ENCODE peak calls at places on chromosomes 4 and X, in nine cellular contexts. U is SK-N-SH, X is upper lobe of right lung, H is BE2C, C is AG09309, B is adrenal gland, S is uterus, T is GM23248, W is pancreas. Z is an unnamed sample.

GRCh38 chrX:112816908-112817307 is 23.7 kb downstream of the AMOT start:
- DNase-seq in U (no peak), X (no peak), H (no peak), C (no peak), B (no peak), S (no peak), T (no peak), W (no peak), Z (no peak)

GRCh38 chrX:119791437-119792231 is at the start of gene RPL39:
- DNase-seq in U (peak), X (peak), H (peak), C (peak), B (peak), S (peak), T (peak), W (peak), Z (peak)

GRCh38 chr4:153024466-153024865 is 88.3 kb downstream of the FHDC1 start:
- DNase-seq in U (no peak), X (no peak), H (no peak), C (no peak), B (no peak), S (no peak), T (no peak), W (no peak), Z (no peak)

GRCh38 chrX:131288738-131289511 is at the start of gene IGSF1:
- DNase-seq in U (peak), X (no peak), H (peak), C (no peak), B (peak), S (peak), T (peak), W (no peak), Z (peak)

GRCh38 chr4:76457885-76458284 is 22.9 kb downstream of the SHROOM3 start:
- DNase-seq in U (no peak), X (no peak), H (no peak), C (no peak), B (no peak), S (no peak), T (no peak), W (no peak), Z (no peak)

GRCh38 chr4:5895287-5895686 is 2.4 kb upstream of the CRMP1 start:
- DNase-seq in U (no peak), X (no peak), H (no peak), C (no peak), B (no peak), S (no peak), T (no peak), W (no peak), Z (no peak)

GRCh38 chr4:140151700-140152014 is 2.3 kb downstream of the MAML3 start:
- DNase-seq in U (peak), X (peak), H (peak), C (no peak), B (peak), S (peak), T (peak), W (peak), Z (no peak)

GRCh38 chr4:82661601-82662000 is 99.8 kb upstream of the TMEM150C start:
- DNase-seq in U (no peak), X (no peak), H (no peak), C (no peak), B (no peak), S (no peak), T (no peak), W (no peak), Z (no peak)

GRCh38 chrX:97563531-97564133 is 679.9 kb downstream of the RPA4 start:
- DNase-seq in U (no peak), X (no peak), H (no peak), C (peak), B (peak), S (peak), T (peak), W (no peak), Z (peak)

GRCh38 chr4:151908734-151909497 is 148.1 kb upstream of the GATB start:
- DNase-seq in U (no peak), X (no peak), H (no peak), C (no peak), B (no peak), S (no peak), T (no peak), W (no peak), Z (no peak)

GRCh38 chrX:102712216-102712966 is at the start of gene GPRASP2:
- DNase-seq in U (peak), X (peak), H (peak), C (no peak), B (peak), S (peak), T (peak), W (peak), Z (no peak)

GRCh38 chr4:177558995-177559394 is 116.8 kb upstream of the AGA start:
- DNase-seq in U (no peak), X (no peak), H (no peak), C (no peak), B (no peak), S (no peak), T (no peak), W (no peak), Z (no peak)

GRCh38 chr4:24211821-24212220 is 322.0 kb upstream of the PPARGC1A start:
- DNase-seq in U (no peak), X (no peak), H (no peak), C (peak), B (no peak), S (no peak), T (peak), W (no peak), Z (no peak)

GRCh38 chr4:47913858-47914218 is 545 bp downstream of the NFXL1 start:
- DNase-seq in U (no peak), X (peak), H (peak), C (no peak), B (peak), S (peak), T (peak), W (peak), Z (no peak)

GRCh38 chr4:71833175-71833900 is 49.5 kb upstream of the GC start:
- DNase-seq in U (no peak), X (peak), H (no peak), C (no peak), B (no peak), S (no peak), T (no peak), W (no peak), Z (no peak)

GRCh38 chrX:1910207-1910470 is 295.3 kb downstream of the ASMT start:
- DNase-seq in U (no peak), X (no peak), H (no peak), C (no peak), B (no peak), S (no peak), T (no peak), W (no peak), Z (no peak)

GRCh38 chr4:88356771-88357170 is 21.9 kb upstream of the HERC6 start:
- DNase-seq in U (no peak), X (no peak), H (no peak), C (no peak), B (no peak), S (no peak), T (peak), W (no peak), Z (no peak)

GRCh38 chrX:103453655-103454054 is 65.6 kb downstream of the RAB40A start:
- DNase-seq in U (no peak), X (no peak), H (no peak), C (peak), B (no peak), S (no peak), T (peak), W (no peak), Z (peak)

GRCh38 chrX:18833071-18833731 is 125.8 kb downstream of the PPEF1 start:
- DNase-seq in U (peak), X (no peak), H (peak), C (peak), B (peak), S (peak), T (peak), W (no peak), Z (no peak)

GRCh38 chr4:176534566-176534965 is 214.8 kb downstream of the SPCS3 start:
- DNase-seq in U (no peak), X (no peak), H (no peak), C (peak), B (no peak), S (no peak), T (peak), W (no peak), Z (peak)

GRCh38 chrX:68851082-68851481 is 22.3 kb downstream of the EFNB1 start:
- DNase-seq in U (peak), X (no peak), H (peak), C (no peak), B (no peak), S (no peak), T (no peak), W (no peak), Z (no peak)

GRCh38 chr4:17511041-17511949 is 595 bp downstream of the QDPR start:
- DNase-seq in U (peak), X (peak), H (peak), C (no peak), B (peak), S (peak), T (peak), W (no peak), Z (no peak)

GRCh38 chr4:64584981-64585557 is 175.8 kb upstream of the TECRL start:
- DNase-seq in U (peak), X (no peak), H (peak), C (no peak), B (no peak), S (no peak), T (peak), W (no peak), Z (no peak)

GRCh38 chrX:129831486-129831885 is 12.2 kb downstream of the ZDHHC9 start:
- DNase-seq in U (no peak), X (no peak), H (no peak), C (no peak), B (no peak), S (no peak), T (peak), W (no peak), Z (no peak)

GRCh38 chr4:581753-582361 is 5.8 kb upstream of the TMEM271 start:
- DNase-seq in U (no peak), X (no peak), H (no peak), C (no peak), B (no peak), S (no peak), T (no peak), W (no peak), Z (no peak)

GRCh38 chr4:31045151-31045550 is 325.0 kb downstream of the PCDH7 start:
- DNase-seq in U (no peak), X (no peak), H (no peak), C (no peak), B (no peak), S (no peak), T (no peak), W (no peak), Z (no peak)

GRCh38 chr4:67019670-67020069 is 525.6 kb downstream of the CENPC start:
- DNase-seq in U (no peak), X (no peak), H (no peak), C (no peak), B (no peak), S (no peak), T (no peak), W (no peak), Z (no peak)

GRCh38 chr4:105343523-105343931 is 130.3 kb downstream of the PPA2 start:
- DNase-seq in U (peak), X (no peak), H (no peak), C (no peak), B (no peak), S (no peak), T (peak), W (no peak), Z (no peak)

GRCh38 chr4:159455675-159456235 is 352.9 kb downstream of the RAPGEF2 start:
- DNase-seq in U (peak), X (no peak), H (peak), C (no peak), B (peak), S (no peak), T (peak), W (no peak), Z (no peak)

GRCh38 chr4:87497141-87497540 is 32.0 kb downstream of the SPARCL1 start:
- DNase-seq in U (no peak), X (no peak), H (no peak), C (no peak), B (no peak), S (no peak), T (no peak), W (no peak), Z (no peak)

GRCh38 chr4:46196086-46196485 is 72.2 kb upstream of the GABRG1 start:
- DNase-seq in U (no peak), X (no peak), H (no peak), C (no peak), B (no peak), S (no peak), T (no peak), W (no peak), Z (no peak)

GRCh38 chrX:30918480-30918879 is 29.4 kb upstream of the TAB3 start:
- DNase-seq in U (no peak), X (no peak), H (no peak), C (no peak), B (no peak), S (no peak), T (no peak), W (no peak), Z (no peak)

GRCh38 chr4:88964450-88964849 is 92.5 kb downstream of the FAM13A start:
- DNase-seq in U (no peak), X (no peak), H (no peak), C (no peak), B (no peak), S (no peak), T (peak), W (no peak), Z (no peak)

GRCh38 chr4:102339018-102339417 is 6.3 kb downstream of the SLC39A8 start:
- DNase-seq in U (no peak), X (no peak), H (no peak), C (no peak), B (no peak), S (no peak), T (no peak), W (no peak), Z (no peak)

GRCh38 chrX:115408736-115409390 is 119.3 kb downstream of the LUZP4 start:
- DNase-seq in U (no peak), X (no peak), H (no peak), C (peak), B (no peak), S (no peak), T (peak), W (no peak), Z (no peak)

GRCh38 chr4:576991-577498 is 950 bp upstream of the TMEM271 start:
- DNase-seq in U (peak), X (no peak), H (no peak), C (no peak), B (no peak), S (no peak), T (peak), W (no peak), Z (no peak)

GRCh38 chr4:182085051-182085480 is 158.1 kb upstream of the TENM3 start:
- DNase-seq in U (no peak), X (no peak), H (no peak), C (no peak), B (no peak), S (no peak), T (peak), W (no peak), Z (peak)

GRCh38 chr4:1207603-1208265 is 35.4 kb upstream of the SPON2 start:
- DNase-seq in U (peak), X (peak), H (peak), C (no peak), B (no peak), S (peak), T (peak), W (peak), Z (no peak)

GRCh38 chr4:168662297-168662985 is 165.6 kb downstream of the PALLD start:
- DNase-seq in U (no peak), X (no peak), H (no peak), C (no peak), B (no peak), S (no peak), T (no peak), W (no peak), Z (no peak)

GRCh38 chrX:129360175-129360574 is 163.1 kb downstream of the SMARCA1 start:
- DNase-seq in U (peak), X (no peak), H (peak), C (no peak), B (peak), S (peak), T (peak), W (no peak), Z (no peak)

GRCh38 chr4:41433361-41433760 is 104.6 kb upstream of the LIMCH1 start:
- DNase-seq in U (no peak), X (no peak), H (no peak), C (no peak), B (no peak), S (no peak), T (no peak), W (no peak), Z (no peak)

GRCh38 chr4:41435509-41435908 is 102.4 kb upstream of the LIMCH1 start:
- DNase-seq in U (no peak), X (no peak), H (no peak), C (no peak), B (no peak), S (no peak), T (no peak), W (no peak), Z (no peak)

GRCh38 chr4:41437264-41437566 is 100.7 kb upstream of the LIMCH1 start:
- DNase-seq in U (no peak), X (no peak), H (peak), C (no peak), B (no peak), S (no peak), T (no peak), W (no peak), Z (no peak)

GRCh38 chr4:41438564-41438963 is 99.4 kb upstream of the LIMCH1 start:
- DNase-seq in U (no peak), X (no peak), H (no peak), C (peak), B (no peak), S (no peak), T (peak), W (no peak), Z (no peak)

GRCh38 chr4:41436365-41437263 is 101.3 kb upstream of the LIMCH1 start:
- DNase-seq in U (no peak), X (no peak), H (no peak), C (no peak), B (no peak), S (no peak), T (no peak), W (no peak), Z (no peak)
- H3K4me3 ChIP-seq in U (no peak), X (no peak), H (peak), C (no peak), B (no peak), S (no peak), T (no peak), W (no peak), Z (no peak)

GRCh38 chr4:9999956-10000551 is 21.2 kb downstream of the SLC2A9 start:
- DNase-seq in U (no peak), X (no peak), H (no peak), C (no peak), B (no peak), S (no peak), T (no peak), W (no peak), Z (no peak)
- H3K4me3 ChIP-seq in U (no peak), X (no peak), H (no peak), C (no peak), B (no peak), S (no peak), T (no peak), W (no peak), Z (no peak)

GRCh38 chr4:170336238-170336775 is 246.6 kb upstream of the AADAT start:
- DNase-seq in U (no peak), X (no peak), H (no peak), C (no peak), B (no peak), S (no peak), T (no peak), W (no peak), Z (no peak)
- H3K4me3 ChIP-seq in U (no peak), X (no peak), H (no peak), C (no peak), B (no peak), S (no peak), T (no peak), W (no peak), Z (no peak)

DNA sequence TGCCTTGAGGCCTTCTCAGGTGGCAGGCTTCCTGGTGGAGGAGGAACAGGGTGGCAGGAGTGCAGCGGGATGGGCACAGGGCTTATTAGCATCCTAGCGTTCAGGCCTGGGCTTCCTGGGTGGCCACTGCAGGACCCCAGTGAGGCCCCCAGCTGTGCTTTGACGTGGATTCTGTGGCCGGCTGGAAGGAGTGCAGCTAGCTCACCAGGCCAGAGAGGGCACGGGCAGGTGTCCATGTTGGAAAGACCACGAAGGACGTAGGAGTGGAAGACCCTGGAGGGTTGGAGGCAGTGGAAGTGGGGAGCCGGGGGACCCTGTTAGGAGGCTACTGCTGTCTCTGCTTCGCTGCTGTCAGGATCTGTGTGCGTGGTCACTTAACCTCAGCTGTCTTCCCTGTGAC is 13.3 kb upstream of the TADA2B start:
- DNase-seq in U (no peak), X (no peak), H (no peak), C (no peak), B (no peak), S (no peak), T (no peak), W (no peak), Z (no peak)
- H3K4me3 ChIP-seq in U (no peak), X (no peak), H (no peak), C (no peak), B (no peak), S (no peak), T (no peak), W (no peak), Z (no peak)

GRCh38 chr4:112287258-112287873 is 1.7 kb upstream of the TIFA start:
- DNase-seq in U (no peak), X (no peak), H (no peak), C (no peak), B (no peak), S (no peak), T (no peak), W (no peak), Z (no peak)
- H3K4me3 ChIP-seq in U (no peak), X (no peak), H (no peak), C (no peak), B (no peak), S (no peak), T (no peak), W (no peak), Z (no peak)

GRCh38 chr4:99945718-99946345 is 586 bp downstream of the DNAJB14 start:
- DNase-seq in U (peak), X (no peak), H (peak), C (no peak), B (no peak), S (no peak), T (peak), W (no peak), Z (no peak)

GRCh38 chr4:99947190-99947578 is 766 bp upstream of the DNAJB14 start:
- DNase-seq in U (no peak), X (no peak), H (no peak), C (no peak), B (no peak), S (no peak), T (peak), W (no peak), Z (no peak)

GRCh38 chr4:99949034-99949998 is 759 bp downstream of the H2AZ1 start:
- DNase-seq in U (peak), X (peak), H (peak), C (peak), B (peak), S (peak), T (peak), W (peak), Z (peak)

GRCh38 chr4:99946346-99947189 is at the start of gene DNAJB14:
- DNase-seq in U (peak), X (peak), H (peak), C (no peak), B (peak), S (peak), T (peak), W (peak), Z (no peak)

GRCh38 chr4:99947608-99948007 is 1.2 kb upstream of the DNAJB14 start:
- DNase-seq in U (no peak), X (no peak), H (no peak), C (no peak), B (no peak), S (no peak), T (peak), W (no peak), Z (no peak)
- H3K4me3 ChIP-seq in U (no peak), X (no peak), H (peak), C (no peak), B (no peak), S (no peak), T (peak), W (no peak), Z (no peak)

GRCh38 chrX:46754450-46755075 is 4.4 kb downstream of the SLC9A7 start:
- DNase-seq in U (no peak), X (no peak), H (no peak), C (no peak), B (no peak), S (no peak), T (no peak), W (no peak), Z (no peak)
- H3K4me3 ChIP-seq in U (no peak), X (no peak), H (no peak), C (no peak), B (no peak), S (no peak), T (no peak), W (no peak), Z (no peak)

GRCh38 chrX:53048169-53049126 is at the start of gene GPR173:
- DNase-seq in U (peak), X (peak), H (peak), C (peak), B (peak), S (peak), T (peak), W (peak), Z (no peak)
- H3K4me3 ChIP-seq in U (peak), X (peak), H (peak), C (peak), B (no peak), S (peak), T (peak), W (peak), Z (peak)

DNA sequence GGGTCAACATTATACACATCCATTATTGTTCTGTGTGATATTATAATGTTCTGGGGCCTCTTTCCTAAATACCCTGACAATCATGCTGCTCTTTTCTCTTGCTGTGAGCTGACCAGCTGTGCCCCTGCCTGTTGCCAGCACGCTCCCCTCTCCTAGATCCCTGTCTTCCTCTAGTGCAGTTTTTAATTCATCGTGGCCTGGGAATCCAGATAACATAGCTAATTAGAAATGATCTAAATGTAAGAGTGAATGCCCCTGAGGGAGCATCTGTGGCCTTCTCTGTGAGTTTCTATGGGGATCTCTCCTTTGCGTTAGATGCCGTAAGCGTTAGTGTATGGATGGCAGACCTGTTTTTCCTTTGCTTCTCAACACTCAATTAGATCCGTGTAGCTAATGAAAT is 434.3 kb downstream of the SPRY1 start:
- DNase-seq in U (peak), X (no peak), H (no peak), C (no peak), B (no peak), S (no peak), T (no peak), W (no peak), Z (no peak)
- H3K4me3 ChIP-seq in U (no peak), X (no peak), H (no peak), C (no peak), B (no peak), S (no peak), T (no peak), W (no peak), Z (no peak)

GRCh38 chr4:36026348-36026747 is 218.0 kb downstream of the ARAP2 start:
- DNase-seq in U (no peak), X (no peak), H (no peak), C (no peak), B (no peak), S (no peak), T (no peak), W (no peak), Z (no peak)
- H3K4me3 ChIP-seq in U (no peak), X (no peak), H (no peak), C (no peak), B (no peak), S (no peak), T (no peak), W (no peak), Z (no peak)